ENCODE peak calls at places on chromosomes 5 and 9, in ten cellular contexts. Y is HCT116; M is activated CD8-positive, alpha-beta memory T cell treated with anti-CD3 and anti-CD28 coated beads, Interleukin-2, amount 10 ng/mL, durations not matched to agents 7 days and 5 days; U is CD4-positive, alpha-beta T cell; P is T-helper 17 cell; T is heart right ventricle; O is effector memory CD8-positive, alpha-beta T cell; C is WTC11; E is left lung; R is sciatic nerve. F is an unnamed sample.

GRCh38 chr5:120644516-120644915 is 180.4 kb downstream of the PRR16 start:
- ATAC-seq in Y (no peak), T (no peak), U (no peak), C (no peak), P (no peak), R (no peak), E (no peak), M (no peak), O (no peak), F (no peak)

GRCh38 chr9:97362777-97363545 is 48.9 kb upstream of the TDRD7 start:
- ATAC-seq in R (no peak), P (no peak), O (no peak), Y (no peak), C (no peak), M (no peak), U (no peak), T (no peak), E (no peak), F (no peak)

GRCh38 chr9:83588256-83588655 is 34.7 kb upstream of the IDNK start:
- ATAC-seq in Y (no peak), T (no peak), E (no peak), P (no peak), U (no peak), C (no peak), M (no peak), R (no peak), O (no peak), F (no peak)

GRCh38 chr5:109191153-109191558 is 218.6 kb downstream of the PJA2 start:
- ATAC-seq in E (peak; percentile 74), U (no peak), Y (peak; percentile 88), M (peak; percentile 89), O (no peak), C (no peak), T (peak; percentile 48), R (peak; percentile 64), P (peak; percentile 21), F (peak; percentile 68)

GRCh38 chr9:131853434-131853833 is 113.6 kb upstream of the RAPGEF1 start:
- ATAC-seq in C (no peak), O (peak; percentile 35), P (no peak), T (no peak), R (no peak), U (no peak), Y (no peak), M (peak; percentile 9), E (no peak), F (no peak)

GRCh38 chr5:145056805-145057204 is 778.3 kb downstream of the PRELID2 start:
- ATAC-seq in C (no peak), M (peak; percentile 69), R (no peak), E (no peak), Y (no peak), P (no peak), U (no peak), T (no peak), O (no peak), F (no peak)

GRCh38 chr5:74639538-74640449 is 734 bp downstream of the ENC1 start:
- ATAC-seq in M (peak; percentile 48), O (peak; percentile 32), E (peak; percentile 15), P (peak; percentile 56), C (peak; percentile 10), Y (peak; percentile 30), T (peak; percentile 44), R (peak; percentile 38), U (peak; percentile 39), F (peak; percentile 39)

GRCh38 chr5:138824516-138824915 is 50.6 kb downstream of the LRRTM2 start:
- ATAC-seq in Y (no peak), T (peak; percentile 67), U (no peak), O (no peak), C (peak; percentile 16), R (peak; percentile 42), M (no peak), E (peak; percentile 54), P (no peak), F (no peak)

GRCh38 chr9:121463026-121463827 is 36.4 kb downstream of the GGTA1 start:
- ATAC-seq in T (peak; percentile 72), E (peak; percentile 86), R (peak; percentile 70), O (no peak), U (no peak), Y (peak; percentile 93), P (no peak), M (peak; percentile 49), C (peak; percentile 87), F (peak; percentile 39)

GRCh38 chr9:109190151-109190550 is 23.1 kb upstream of the FRRS1L start:
- ATAC-seq in P (no peak), U (no peak), T (no peak), C (no peak), Y (no peak), M (no peak), O (no peak), R (no peak), E (no peak), F (no peak)

GRCh38 chr5:119354522-119355243 is 1.1 kb upstream of the TNFAIP8 start:
- ATAC-seq in U (no peak), E (no peak), M (no peak), C (no peak), T (no peak), O (no peak), Y (no peak), P (no peak), R (no peak), F (no peak)

GRCh38 chr5:14945021-14945420 is 73.4 kb upstream of the ANKH start:
- ATAC-seq in Y (no peak), U (no peak), R (no peak), C (no peak), E (no peak), T (no peak), O (no peak), P (no peak), M (no peak), F (no peak)

GRCh38 chr5:153807796-153808195 is 230.9 kb downstream of the FAM114A2 start:
- ATAC-seq in T (no peak), U (no peak), M (no peak), O (no peak), C (no peak), Y (no peak), P (no peak), R (no peak), E (no peak), F (no peak)

GRCh38 chr5:132006331-132007120 is 4.9 kb downstream of the ACSL6 start:
- ATAC-seq in M (no peak), P (no peak), O (no peak), U (no peak), Y (no peak), C (no peak), T (no peak), E (no peak), R (no peak), F (no peak)

GRCh38 chr5:159628703-159629102 is 287.6 kb upstream of the ADRA1B start:
- ATAC-seq in O (no peak), C (no peak), Y (no peak), U (no peak), R (no peak), M (no peak), P (no peak), T (no peak), E (no peak), F (no peak)

GRCh38 chr9:137804908-137805356 is 72.7 kb upstream of the CACNA1B start:
- ATAC-seq in T (no peak), M (no peak), U (no peak), C (no peak), P (no peak), E (no peak), Y (no peak), R (no peak), O (no peak), F (peak; percentile 14)

GRCh38 chr5:5480481-5481111 is 58.1 kb downstream of the ICE1 start:
- ATAC-seq in Y (no peak), C (no peak), E (no peak), M (peak; percentile 61), U (no peak), O (peak; percentile 39), R (no peak), T (no peak), P (peak; percentile 55), F (no peak)

GRCh38 chr5:98510111-98510510 is 263.4 kb upstream of the RGMB start:
- ATAC-seq in R (peak; percentile 22), E (no peak), Y (no peak), P (no peak), T (peak; percentile 33), M (no peak), C (peak; percentile 66), U (no peak), O (no peak), F (no peak)

GRCh38 chr5:108025009-108025408 is 354.3 kb upstream of the EFNA5 start:
- ATAC-seq in T (peak; percentile 85), P (no peak), R (no peak), M (no peak), E (no peak), Y (no peak), C (no peak), U (no peak), O (no peak), F (no peak)

GRCh38 chr9:130732793-130733221 is 39.2 kb downstream of the EXOSC2 start:
- ATAC-seq in M (no peak), P (no peak), R (no peak), C (no peak), O (no peak), U (no peak), E (peak; percentile 84), T (no peak), Y (no peak), F (no peak)

GRCh38 chr5:119410448-119411170 is 41.7 kb upstream of the HSD17B4 start:
- ATAC-seq in Y (no peak), R (no peak), U (no peak), M (no peak), O (no peak), T (no peak), P (no peak), C (no peak), E (no peak), F (no peak)

GRCh38 chr9:94921072-94921471 is 194.6 kb downstream of the AOPEP start:
- ATAC-seq in R (peak; percentile 54), O (no peak), M (no peak), T (peak; percentile 18), Y (peak; percentile 37), E (peak; percentile 56), U (no peak), P (no peak), C (no peak), F (no peak)

GRCh38 chr5:6518298-6519057 is 69.8 kb downstream of the UBE2QL1 start:
- ATAC-seq in U (no peak), R (no peak), O (no peak), P (no peak), M (no peak), C (no peak), Y (no peak), T (peak; percentile 48), E (no peak), F (no peak)

GRCh38 chr5:87340716-87341115 is 72.0 kb downstream of the CCNH start:
- ATAC-seq in E (no peak), M (peak; percentile 98), R (peak; percentile 50), U (peak; percentile 90), P (peak; percentile 95), T (peak; percentile 25), C (no peak), Y (no peak), O (peak; percentile 96), F (peak; percentile 25)

GRCh38 chr5:36637101-36637500 is 30.7 kb downstream of the SLC1A3 start:
- ATAC-seq in C (no peak), O (no peak), U (no peak), Y (no peak), E (no peak), M (no peak), P (no peak), T (no peak), R (no peak), F (no peak)

GRCh38 chr9:84761137-84761808 is 91.7 kb downstream of the NTRK2 start:
- ATAC-seq in T (no peak), U (no peak), O (no peak), Y (no peak), E (no peak), R (no peak), M (peak; percentile 84), P (peak; percentile 38), C (no peak), F (no peak)

GRCh38 chr5:134494780-134495179 is 30.7 kb upstream of the JADE2 start:
- ATAC-seq in Y (no peak), M (no peak), T (no peak), E (no peak), R (no peak), O (no peak), C (no peak), U (no peak), P (no peak), F (no peak)

GRCh38 chr5:171644536-171644935 is 141.1 kb upstream of the SMIM23 start:
- ATAC-seq in M (no peak), P (no peak), R (no peak), T (no peak), E (no peak), O (no peak), Y (no peak), C (peak; percentile 9), U (no peak), F (no peak)

F was measured in esophagus mucosa.